ENCODE peak calls at places on chromosomes 13 and 19, in six cellular contexts. D, G, B, X, S and A are unnamed samples.

GRCh38 chr13:40786568-40786996 is 2.8 kb upstream of the SLC25A15 start:
- DNase-seq in X (no peak), G (no peak), S (no peak), D (no peak), B (no peak), A (peak; percentile 8)

GRCh38 chr13:74162135-74162534 is 27.9 kb upstream of the KLF12 start:
- DNase-seq in G (no peak), B (no peak), D (no peak), X (no peak), S (no peak), A (no peak)

GRCh38 chr19:12222980-12223630 is 60.2 kb downstream of the ZNF136 start:
- DNase-seq in B (no peak), S (no peak), D (peak; percentile 26), G (no peak), X (no peak), A (no peak)

GRCh38 chr19:33785795-33786194 is 10.9 kb upstream of the KCTD15 start:
- DNase-seq in G (no peak), S (no peak), X (no peak), B (no peak), D (peak; percentile 70), A (no peak)

GRCh38 chr19:6801397-6802086 is 29.0 kb downstream of the VAV1 start:
- DNase-seq in G (no peak), D (peak; percentile 72), B (peak; percentile 63), X (peak; percentile 77), S (peak; percentile 87), A (peak; percentile 73)

GRCh38 chr13:98738213-98738612 is 14.3 kb downstream of the SLC15A1 start:
- DNase-seq in B (no peak), X (peak; percentile 69), S (no peak), D (no peak), G (no peak), A (peak; percentile 62)

GRCh38 chr13:75749407-75749806 is 113.3 kb downstream of the LMO7 start:
- DNase-seq in D (peak; percentile 36), S (no peak), B (no peak), G (peak; percentile 2), X (peak; percentile 17), A (no peak)

GRCh38 chr13:44816701-44817684 is 172.3 kb downstream of the NUFIP1 start:
- DNase-seq in B (no peak), X (no peak), S (no peak), G (no peak), D (peak; percentile 82), A (no peak)

GRCh38 chr19:37346091-37346490 is 24.8 kb upstream of the ZNF527 start:
- DNase-seq in G (no peak), S (no peak), D (no peak), X (no peak), B (no peak), A (no peak)

GRCh38 chr13:55516610-55517009 is 1624.1 kb upstream of the PRR20A start:
- DNase-seq in D (no peak), X (no peak), G (no peak), B (no peak), S (no peak), A (no peak)

GRCh38 chr19:33416307-33417215 is 43.1 kb downstream of the CEBPG start:
- DNase-seq in G (peak; percentile 86), X (peak; percentile 90), S (peak; percentile 71), B (peak; percentile 57), D (peak; percentile 77), A (peak; percentile 85)

DNA sequence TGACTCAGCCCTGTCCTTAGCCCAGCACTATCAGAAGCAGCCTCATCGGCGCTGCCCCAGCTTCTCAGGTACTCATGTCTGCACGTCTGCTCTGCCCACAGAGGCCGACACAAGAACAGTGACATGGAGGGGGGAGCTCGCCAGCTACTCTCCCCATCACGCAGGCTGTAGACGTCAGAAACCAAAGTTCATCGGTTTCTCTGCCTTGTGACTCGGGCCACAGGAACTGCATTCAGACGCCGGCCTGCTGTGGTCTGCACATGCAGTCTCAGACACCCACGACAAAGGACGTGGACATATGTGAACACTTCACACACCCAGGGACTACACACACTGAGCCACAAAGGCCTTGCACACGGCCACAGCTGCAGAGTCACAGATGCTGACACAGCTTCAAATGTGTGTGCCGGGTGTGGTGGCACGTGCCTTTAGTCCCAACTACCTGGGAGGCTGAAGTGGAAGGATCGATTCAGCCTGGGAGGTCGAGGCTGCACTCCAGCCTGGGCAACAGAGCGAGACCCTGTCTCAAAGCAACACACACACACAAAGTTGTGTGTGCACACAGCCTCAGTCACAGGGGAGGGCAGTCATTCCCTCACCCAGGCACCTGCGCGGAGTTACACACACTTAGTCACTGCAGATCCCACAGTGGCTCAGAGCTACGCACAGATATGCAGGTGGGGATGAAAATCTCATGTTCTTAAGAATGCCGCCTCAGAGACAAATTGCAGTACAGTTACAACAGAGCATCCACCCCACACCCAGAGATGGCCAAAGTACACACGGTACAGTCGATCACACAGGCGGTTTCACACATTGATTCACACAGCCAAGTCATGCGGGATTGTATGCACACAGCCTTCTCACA is 4.9 kb upstream of the ZFP36 start:
- DNase-seq in B (peak; percentile 31), D (peak; percentile 76), S (peak; percentile 89), X (no peak), G (no peak), A (no peak)
- TF ChIP-seq CTCF in B (no peak), D (no peak), S (no peak), X (no peak), G (no peak), A (no peak)

GRCh38 chr19:57887195-57887941 is 1.5 kb downstream of the ZNF814 start:
- DNase-seq in X (peak; percentile 96), D (no peak), B (no peak), G (no peak), S (no peak), A (peak; percentile 65)

GRCh38 chr19:57886046-57886445 is 2.8 kb downstream of the ZNF814 start:
- DNase-seq in D (no peak), B (no peak), G (no peak), X (peak; percentile 42), S (no peak), A (no peak)

GRCh38 chr19:57888107-57888493 is 737 bp downstream of the ZNF814 start:
- DNase-seq in G (no peak), X (peak; percentile 45), B (no peak), S (no peak), D (no peak), A (no peak)

DNA sequence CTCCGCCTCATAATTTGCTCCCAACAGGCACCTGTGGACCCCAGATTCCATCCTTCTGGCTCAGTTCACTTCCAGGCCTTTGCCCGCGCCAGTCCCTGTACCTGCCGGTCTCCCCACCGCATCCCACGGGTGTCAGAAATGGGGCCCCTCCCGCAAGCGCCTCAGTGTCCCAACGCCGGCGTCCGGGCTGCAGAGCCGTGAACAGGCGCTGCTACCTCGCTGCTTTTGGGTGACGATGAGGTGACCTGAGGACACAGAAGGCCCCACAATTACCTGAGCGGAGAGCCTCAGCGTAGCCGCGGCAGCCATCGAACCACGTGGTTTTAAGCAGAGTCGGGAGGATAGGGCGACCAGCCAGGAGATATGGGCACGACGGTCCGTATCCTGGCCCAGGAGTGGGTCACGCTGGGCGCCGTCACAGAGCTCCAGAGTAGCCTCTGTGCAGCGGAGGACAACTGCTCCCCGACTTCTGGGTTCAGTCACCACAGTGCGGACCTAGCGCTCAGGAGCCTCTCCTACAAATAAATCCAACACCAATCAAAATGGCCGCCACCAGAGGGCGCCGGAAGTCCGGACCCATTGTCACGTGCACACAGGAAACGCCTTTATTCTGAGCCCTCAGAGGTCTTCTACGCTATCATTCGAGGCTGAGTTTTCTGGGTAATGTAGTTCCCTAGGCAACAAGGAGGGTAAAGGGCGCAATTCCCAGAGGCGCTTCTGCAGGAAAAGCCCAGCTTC is at the start of gene ZNF814:
- DNase-seq in D (no peak), X (peak; percentile 99), B (peak; percentile 81), G (peak; percentile 86), S (peak; percentile 85), A (peak; percentile 94)
- TF ChIP-seq CTCF in D (peak; percentile 33), X (peak; percentile 16), B (peak; percentile 58), G (peak; percentile 29), S (peak; percentile 19), A (peak; percentile 55)

GRCh38 chr13:113856716-113857065 is 7.2 kb downstream of the GAS6 start:
- DNase-seq in S (no peak), B (no peak), D (peak; percentile 31), G (no peak), X (no peak), A (peak; percentile 20)

GRCh38 chr13:113854238-113855011 is 9.5 kb downstream of the GAS6 start:
- DNase-seq in B (no peak), S (no peak), D (no peak), X (no peak), G (no peak), A (peak; percentile 29)

GRCh38 chr13:113855931-113856715 is 7.8 kb downstream of the GAS6 start:
- DNase-seq in G (no peak), D (no peak), X (no peak), S (no peak), B (no peak), A (no peak)

GRCh38 chr13:113853518-113854237 is 10.2 kb downstream of the GAS6 start:
- DNase-seq in G (no peak), B (no peak), X (no peak), S (no peak), D (no peak), A (peak; percentile 25)

GRCh38 chr13:113855012-113855921 is 8.6 kb downstream of the GAS6 start:
- DNase-seq in B (no peak), X (no peak), D (no peak), S (no peak), G (no peak), A (peak; percentile 16)
- TF ChIP-seq CTCF in B (no peak), X (no peak), D (no peak), S (no peak), G (no peak), A (no peak)

DNA sequence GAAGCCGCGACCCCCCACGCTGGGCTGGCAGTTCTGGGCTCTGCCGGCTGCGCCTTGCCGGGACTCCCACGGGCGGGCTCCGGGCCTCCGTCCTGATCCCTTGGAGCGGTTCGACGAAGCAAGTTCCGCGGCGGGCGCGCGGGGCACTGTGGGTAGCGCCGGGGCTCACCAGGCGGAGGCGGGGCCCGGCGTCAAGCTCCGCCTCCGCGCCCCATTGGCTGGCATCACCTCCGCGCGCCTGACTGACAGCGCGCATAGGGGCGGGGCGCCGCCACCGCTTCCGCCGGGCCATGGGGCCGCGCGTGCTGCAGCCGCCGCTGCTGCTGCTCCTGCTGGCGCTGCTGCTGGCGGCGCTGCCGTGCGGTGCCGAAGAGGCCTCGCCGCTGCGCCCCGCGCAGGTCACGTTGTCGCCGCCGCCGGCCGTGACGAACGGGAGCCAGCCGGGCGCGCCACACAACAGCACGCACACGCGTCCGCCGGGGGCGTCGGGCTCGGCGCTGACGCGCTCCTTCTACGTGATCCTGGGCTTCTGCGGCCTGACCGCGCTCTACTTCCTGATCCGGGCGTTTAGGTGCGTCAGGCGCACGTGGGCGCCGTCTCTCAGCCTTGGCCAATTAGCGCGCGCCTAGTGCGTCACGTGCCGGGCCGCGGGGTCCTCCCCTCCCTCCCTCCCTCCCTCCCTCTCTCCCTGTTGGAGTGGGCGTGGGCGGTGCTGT is at the start of gene FAM174C:
- DNase-seq in B (peak; percentile 95), D (peak; percentile 92), G (peak; percentile 93), S (peak; percentile 96), X (peak; percentile 98), A (peak; percentile 97)
- TF ChIP-seq CTCF in B (no peak), D (no peak), G (no peak), S (no peak), X (no peak), A (no peak)

GRCh38 chr19:18346091-18346490 is 5.7 kb downstream of the PGPEP1 start:
- DNase-seq in G (no peak), S (no peak), D (peak; percentile 17), B (no peak), X (peak; percentile 84), A (peak; percentile 84)
- TF ChIP-seq CTCF in G (no peak), S (no peak), D (no peak), B (no peak), X (no peak), A (no peak)

GRCh38 chr19:49020342-49020741 is 3.5 kb upstream of the LHB start:
- DNase-seq in G (no peak), B (no peak), X (peak; percentile 72), D (no peak), S (no peak), A (peak; percentile 77)
- TF ChIP-seq CTCF in G (no peak), B (no peak), X (no peak), D (no peak), S (no peak), A (no peak)

GRCh38 chr19:11204076-11204602 is 6.8 kb upstream of the KANK2 start:
- DNase-seq in B (no peak), X (no peak), D (no peak), G (no peak), S (no peak), A (no peak)
- TF ChIP-seq CTCF in B (no peak), X (no peak), D (peak; percentile 22), G (no peak), S (no peak), A (no peak)